ENCODE peak calls at places on chromosomes 4 and X, in ten cellular contexts. F is transverse colon, A is heart left ventricle, S is OCI-LY7, X is stomach, G is pancreas, L is A549, M is ascending aorta, R is H1, D is A673. K is an unnamed sample. For H3K4me1, the result is how much of the 10 kb centered on the place peaks cover.

GRCh38 chr4:56681158-56681848 is at the start of gene HOPX:
- DNase-seq in S (no peak), L (no peak), G (peak), A (no peak), D (no peak), X (peak), R (no peak), F (peak), M (no peak), K (peak)

GRCh38 chrX:154376768-154377167 is 2.3 kb upstream of the EMD start:
- DNase-seq in L (no peak), A (no peak), R (no peak), S (no peak), F (no peak), X (no peak), M (peak), G (no peak), D (no peak), K (peak)

GRCh38 chr4:6217716-6218381 is 17.5 kb upstream of the JAKMIP1 start:
- DNase-seq in X (no peak), S (no peak), L (no peak), A (no peak), G (no peak), F (no peak), M (no peak), D (no peak), R (no peak), K (no peak)

GRCh38 chr4:78720994-78721677 is 55.0 kb upstream of the BMP2K start:
- DNase-seq in L (no peak), M (no peak), X (no peak), S (peak), A (peak), D (no peak), F (peak), G (no peak), R (no peak), K (no peak)

GRCh38 chrX:11267311-11267910 is 25.8 kb upstream of the AMELX start:
- DNase-seq in L (peak), X (no peak), F (no peak), A (no peak), R (no peak), G (no peak), D (no peak), S (no peak), M (no peak), K (no peak)

GRCh38 chrX:44975666-44976263 is 102.8 kb downstream of the KDM6A start:
- DNase-seq in M (no peak), R (no peak), D (no peak), X (no peak), L (peak), G (no peak), S (peak), A (no peak), F (no peak), K (no peak)

GRCh38 chr4:109994415-109994827 is 81.7 kb downstream of the EGF start:
- DNase-seq in F (no peak), D (no peak), M (no peak), X (no peak), R (no peak), A (no peak), S (peak), L (no peak), G (no peak), K (no peak)

GRCh38 chrX:68865300-68865699 is 36.5 kb downstream of the EFNB1 start:
- DNase-seq in G (no peak), R (no peak), X (no peak), L (no peak), M (no peak), F (no peak), A (no peak), S (no peak), D (no peak), K (no peak)

GRCh38 chrX:69163936-69164741 is 1.1 kb downstream of the PJA1 start:
- DNase-seq in S (peak), D (peak), X (peak), R (no peak), A (no peak), L (no peak), F (peak), G (peak), M (peak), K (peak)

GRCh38 chrX:21373637-21374162 is 518 bp upstream of the CNKSR2 start:
- DNase-seq in D (no peak), R (no peak), F (no peak), S (no peak), X (no peak), M (peak), L (peak), A (peak), G (peak), K (no peak)

GRCh38 chrX:353566-354535 is 32.9 kb downstream of the PPP2R3B start:
- DNase-seq in L (no peak), R (no peak), S (no peak), G (no peak), X (no peak), F (no peak), D (no peak), A (peak), M (no peak), K (no peak)

GRCh38 chr4:168769416-168769815 is 240.6 kb downstream of the CBR4 start:
- DNase-seq in R (no peak), L (peak), G (no peak), F (no peak), S (no peak), M (peak), A (no peak), X (no peak), D (no peak), K (peak)

GRCh38 chr4:105399535-105400161 is 74.2 kb downstream of the PPA2 start:
- DNase-seq in L (peak), S (no peak), M (no peak), X (no peak), G (no peak), F (no peak), R (no peak), A (no peak), D (no peak), K (peak)

GRCh38 chr4:75895744-75896314 is 6.4 kb downstream of the PPEF2 start:
- DNase-seq in D (peak), L (peak), R (no peak), M (no peak), X (no peak), F (no peak), S (peak), A (no peak), G (peak), K (peak)

GRCh38 chrX:50920132-50920531 is 9.6 kb downstream of the BMP15 start:
- DNase-seq in S (no peak), F (no peak), X (no peak), L (peak), M (no peak), G (no peak), R (no peak), D (peak), A (no peak), K (peak)

GRCh38 chr4:95296052-95296451 is 252.7 kb downstream of the UNC5C start:
- DNase-seq in X (no peak), D (no peak), L (no peak), R (no peak), A (no peak), G (no peak), S (no peak), M (no peak), F (no peak), K (no peak)

GRCh38 chrX:88883205-88883604 is 136.2 kb downstream of the CPXCR1 start:
- DNase-seq in M (no peak), X (no peak), F (no peak), D (no peak), S (no peak), L (peak), A (no peak), G (no peak), R (no peak), K (no peak)

GRCh38 chrX:123860506-123860840 is 620 bp downstream of the XIAP start:
- DNase-seq in A (no peak), X (peak), M (no peak), R (no peak), D (no peak), L (no peak), S (peak), G (no peak), F (peak), K (no peak)

GRCh38 chrX:16733013-16733412 is 13.6 kb downstream of the SYAP1 start:
- DNase-seq in R (no peak), L (no peak), S (no peak), A (no peak), X (no peak), D (no peak), G (no peak), M (no peak), F (no peak), K (no peak)

GRCh38 chr4:69689530-69690111 is 36.6 kb upstream of the UGT2A1 start:
- DNase-seq in L (peak), D (peak), F (no peak), R (no peak), G (no peak), S (peak), A (no peak), X (no peak), M (no peak), K (peak)

GRCh38 chrX:13194291-13195103 is 125.4 kb downstream of the ATXN3L start:
- DNase-seq in A (no peak), M (no peak), R (no peak), D (no peak), F (no peak), X (no peak), S (peak), G (no peak), L (peak), K (no peak)

GRCh38 chrX:34341258-34341657 is 209.1 kb upstream of the FAM47A start:
- DNase-seq in M (no peak), A (no peak), D (peak), S (no peak), G (no peak), X (no peak), F (no peak), R (no peak), L (peak), K (peak)

GRCh38 chrX:31397119-31397518 is 325.3 kb upstream of the FTHL17 start:
- DNase-seq in R (no peak), S (no peak), G (no peak), F (no peak), X (no peak), D (no peak), L (no peak), M (no peak), A (no peak), K (no peak)

GRCh38 chr4:16952462-16952871 is 54.0 kb upstream of the LDB2 start:
- DNase-seq in A (no peak), L (no peak), D (peak), M (no peak), S (no peak), G (no peak), R (no peak), F (no peak), X (no peak), K (no peak)

GRCh38 chr4:69984030-69984443 is 11.7 kb upstream of the STATH start:
- DNase-seq in L (peak), R (no peak), A (no peak), G (peak), F (no peak), M (no peak), X (peak), S (no peak), D (peak), K (peak)

GRCh38 chrX:44795945-44796450 is 47.8 kb upstream of the DUSP21 start:
- DNase-seq in R (no peak), G (no peak), S (no peak), A (no peak), L (no peak), D (no peak), X (no peak), F (no peak), M (no peak), K (no peak)

GRCh38 chr4:9898596-9899345 is 117.3 kb downstream of the DRD5 start:
- DNase-seq in M (no peak), R (peak), F (peak), D (peak), G (no peak), X (peak), S (no peak), L (peak), A (peak), K (peak)

GRCh38 chr4:41260315-41260714 is 3.6 kb downstream of the UCHL1 start:
- DNase-seq in L (no peak), R (no peak), D (no peak), X (no peak), A (no peak), M (no peak), G (no peak), F (no peak), S (no peak), K (no peak)

GRCh38 chr4:145808021-145808650 is 128.2 kb downstream of the C4orf51 start:
- DNase-seq in D (peak), L (peak), A (no peak), X (no peak), S (no peak), R (peak), F (no peak), G (no peak), M (no peak), K (peak)

GRCh38 chr4:26368685-26369084 is 47.9 kb downstream of the RBPJ start:
- DNase-seq in D (no peak), F (no peak), R (no peak), A (no peak), G (no peak), X (no peak), S (no peak), L (no peak), M (no peak), K (no peak)

GRCh38 chrX:51420610-51421009 is 75.8 kb downstream of the NUDT11 start:
- DNase-seq in D (peak), G (peak), M (no peak), A (no peak), X (no peak), F (no peak), R (no peak), S (peak), L (peak), K (peak)

GRCh38 chr4:103018391-103019318 is 850 bp downstream of the SLC9B1 start:
- DNase-seq in L (peak), S (peak), X (no peak), M (no peak), F (peak), G (peak), A (no peak), D (peak), R (no peak), K (no peak)

GRCh38 chr4:45043916-45044315 is 317.6 kb upstream of the GNPDA2 start:
- DNase-seq in M (no peak), F (no peak), S (no peak), R (no peak), A (peak), L (no peak), D (no peak), X (no peak), G (no peak), K (no peak)

GRCh38 chr4:133868856-133869255 is 332.7 kb downstream of the PABPC4L start:
- DNase-seq in G (no peak), R (no peak), F (no peak), A (no peak), L (no peak), M (no peak), S (no peak), X (no peak), D (no peak), K (no peak)

GRCh38 chrX:138128025-138128671 is 562.2 kb downstream of the ZIC3 start:
- DNase-seq in S (peak), M (no peak), L (peak), F (no peak), X (no peak), R (no peak), D (peak), A (no peak), G (peak), K (peak)

GRCh38 chr4:83107636-83108035 is 6.9 kb downstream of the PLAC8 start:
- DNase-seq in S (no peak), A (no peak), G (no peak), R (no peak), D (no peak), L (no peak), F (no peak), X (no peak), M (no peak), K (no peak)

DNA sequence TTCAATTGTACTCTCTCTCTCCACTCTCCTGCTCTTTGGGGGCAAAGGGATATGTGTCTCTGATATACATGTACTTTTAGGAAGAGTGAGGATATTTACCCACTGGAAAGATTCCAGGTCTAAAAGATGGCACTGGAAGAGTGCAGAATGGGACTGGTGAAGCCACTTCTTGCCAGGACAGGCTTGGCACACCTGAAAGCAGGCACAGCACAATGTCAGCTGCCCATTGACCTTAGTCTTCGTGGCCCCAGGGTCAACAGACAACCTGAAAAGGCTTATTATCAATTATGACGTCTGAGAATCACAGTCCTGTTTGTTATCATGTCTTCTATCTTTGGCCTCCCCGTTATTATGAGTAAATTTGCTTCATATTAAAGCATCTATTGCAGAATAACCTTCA is 86.7 kb upstream of the PAK3 start:
- DNase-seq in F (no peak), A (no peak), M (no peak), R (no peak), G (no peak), D (no peak), L (no peak), X (no peak), S (no peak), K (no peak)
- H3K27ac ChIP-seq in F (no peak), A (no peak), M (no peak), R (no peak), G (no peak), D (no peak), L (no peak), X (no peak), S (no peak), K (no peak)

GRCh38 chr4:24850669-24851068 is 55.3 kb downstream of the SOD3 start:
- DNase-seq in G (no peak), M (peak), D (no peak), X (no peak), A (no peak), S (no peak), R (no peak), F (peak), L (peak), K (no peak)
- H3K4me3 ChIP-seq in G (no peak), M (no peak), D (no peak), X (no peak), A (no peak), S (no peak), R (no peak), F (no peak), L (no peak), K (no peak)

GRCh38 chr4:86280246-86280645 is 79.6 kb downstream of the MAPK10 start:
- DNase-seq in X (no peak), M (no peak), L (no peak), G (no peak), F (no peak), D (no peak), A (no peak), R (no peak), S (no peak), K (no peak)
- H3K4me1 ChIP-seq in X (under half), M (under half), L (under half), G (under half), F (under half), D (under half), A (under half), R (under half), S (under half), K (under half)

GRCh38 chr4:184368290-184368689 is 106.1 kb downstream of the IRF2 start:
- DNase-seq in S (peak), X (no peak), G (no peak), A (no peak), F (no peak), M (no peak), R (no peak), D (no peak), L (no peak), K (no peak)
- H3K27ac ChIP-seq in S (peak), X (no peak), G (no peak), A (no peak), F (no peak), M (no peak), R (no peak), D (peak), L (no peak), K (no peak)

DNA sequence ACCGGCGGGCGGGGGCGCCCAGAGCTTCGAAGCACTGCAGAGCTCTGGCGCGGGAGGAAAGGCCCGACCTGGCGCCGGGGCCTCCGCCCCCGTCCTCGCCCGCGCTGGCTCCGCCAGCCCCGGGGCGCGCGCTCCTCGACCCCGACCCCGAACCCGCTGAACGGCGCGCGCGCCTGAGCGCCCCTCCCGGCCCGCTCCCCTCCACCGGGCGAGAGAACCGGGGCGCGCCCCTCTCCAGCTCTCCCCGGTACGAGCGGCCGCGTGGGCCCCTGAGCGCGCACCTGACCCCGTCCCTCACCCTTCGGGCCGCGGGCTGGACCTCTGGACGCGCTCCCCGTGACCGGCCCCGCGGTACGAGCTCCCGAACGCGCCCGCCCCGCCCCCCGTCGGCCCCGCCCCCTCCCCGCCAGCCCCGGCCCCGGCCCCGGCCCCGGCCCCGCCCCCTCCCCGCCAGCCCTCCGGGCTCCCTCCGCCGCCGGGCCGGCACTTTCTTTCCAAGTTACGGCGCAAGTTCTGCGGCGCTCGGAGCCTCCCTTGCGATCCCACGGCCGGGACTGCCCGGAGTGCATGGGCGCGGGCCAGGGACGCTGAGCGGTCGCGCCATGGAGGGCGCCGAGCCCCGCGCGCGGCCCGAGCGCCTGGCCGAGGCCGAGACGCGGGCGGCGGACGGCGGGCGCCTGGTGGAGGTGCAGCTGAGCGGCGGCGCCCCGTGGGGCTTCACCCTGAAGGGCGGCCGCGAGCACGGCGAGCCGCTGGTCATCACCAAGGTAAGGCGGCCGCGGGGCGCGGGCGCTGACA is at the start of gene SHROOM2:
- DNase-seq in F (no peak), L (no peak), D (peak), X (peak), A (no peak), G (peak), M (no peak), S (no peak), R (no peak), K (peak)
- H3K4me3 ChIP-seq in F (peak), L (peak), D (peak), X (peak), A (peak), G (peak), M (peak), S (no peak), R (peak), K (peak)

GRCh38 chr4:106444557-106444956 is 76.0 kb upstream of the GIMD1 start:
- DNase-seq in F (no peak), A (no peak), D (no peak), L (no peak), M (no peak), G (no peak), S (no peak), R (no peak), X (no peak), K (no peak)
- H3K4me1 ChIP-seq in F (under half), A (under half), D (under half), L (under half), M (under half), G (under half), S (under half), R (under half), X (under half), K (under half)

GRCh38 chr4:12929784-12930183 is 554.4 kb downstream of the RAB28 start:
- DNase-seq in L (no peak), X (no peak), R (no peak), F (no peak), G (no peak), A (no peak), S (no peak), M (no peak), D (no peak), K (no peak)

GRCh38 chr4:12928751-12929150 is 555.4 kb downstream of the RAB28 start:
- DNase-seq in D (no peak), M (no peak), L (no peak), F (no peak), S (no peak), A (no peak), R (no peak), X (no peak), G (no peak), K (no peak)

GRCh38 chr4:12932203-12932788 is 551.8 kb downstream of the RAB28 start:
- DNase-seq in R (no peak), D (no peak), S (no peak), A (no peak), F (no peak), M (no peak), X (no peak), L (no peak), G (no peak), K (no peak)

DNA sequence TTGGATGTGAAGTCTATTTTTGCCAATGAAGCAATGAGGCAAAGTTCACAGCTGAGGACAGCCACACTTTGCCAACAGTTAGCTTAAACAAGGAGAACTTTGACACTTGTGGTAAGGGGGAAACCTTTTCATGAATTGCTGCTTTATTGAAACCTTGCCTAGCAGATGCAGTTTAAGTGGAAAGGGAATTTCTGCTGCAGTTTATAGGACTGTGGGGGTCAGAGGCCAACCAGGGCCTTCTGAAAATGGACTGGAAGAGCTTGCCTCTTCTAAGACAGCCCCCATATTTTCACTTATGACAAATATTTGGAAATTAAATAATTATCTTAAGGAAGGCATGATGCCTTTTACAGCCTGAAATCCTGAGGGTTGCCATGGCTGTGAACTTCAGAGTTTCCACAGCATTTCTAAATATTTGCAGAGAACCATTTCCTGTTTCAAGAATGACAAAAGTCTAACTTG is 550.3 kb downstream of the RAB28 start:
- DNase-seq in M (no peak), F (no peak), S (no peak), L (no peak), R (no peak), D (no peak), X (no peak), G (no peak), A (no peak), K (no peak)
- H3K27ac ChIP-seq in M (no peak), F (no peak), S (no peak), L (no peak), R (no peak), D (no peak), X (no peak), G (no peak), A (no peak), K (no peak)